ENCODE peak calls at places on chromosomes 6 and 20, in five cellular contexts. I is iris pigment epithelial cell, X is left cardiac atrium, O is endothelial cell, Y is esophagus muscularis mucosa. T is an unnamed sample.
A peak's percentile ranks its signal among the peaks of the same experiment; 100 is the strongest.

GRCh38 chr6:89050697-89051096 is 29.9 kb upstream of the PNRC1 start:
- DNase-seq in I (no peak), X (no peak), O (no peak), Y (no peak), T (no peak)

GRCh38 chr6:3714768-3715167 is 36.7 kb downstream of the PXDC1 start:
- DNase-seq in I (no peak), X (no peak), O (no peak), Y (no peak), T (no peak)

GRCh38 chr6:161802231-161802630 is 528.4 kb upstream of the AGPAT4 start:
- DNase-seq in I (no peak), X (no peak), O (no peak), Y (peak; percentile 66), T (no peak)

GRCh38 chr6:148559848-148560433 is 186.9 kb upstream of the UST start:
- DNase-seq in I (peak; percentile 60), X (peak; percentile 80), O (peak; percentile 87), Y (peak; percentile 93), T (peak; percentile 67)

GRCh38 chr6:30322527-30323501 is 3.9 kb upstream of the TRIM39 start:
- DNase-seq in I (peak; percentile 87), X (no peak), O (no peak), Y (no peak), T (peak; percentile 92)

GRCh38 chr6:143060806-143061596 is at the start of gene AIG1:
- DNase-seq in I (no peak), X (no peak), O (peak; percentile 6), Y (no peak), T (no peak)

GRCh38 chr6:100035873-100036653 is 42.0 kb upstream of the MCHR2 start:
- DNase-seq in I (no peak), X (no peak), O (no peak), Y (no peak), T (peak; percentile 11)

GRCh38 chr6:31270788-31271640 is 878 bp downstream of the HLA-C start:
- DNase-seq in I (peak; percentile 54), X (peak; percentile 86), O (no peak), Y (no peak), T (peak; percentile 73)

GRCh38 chr20:44392776-44393607 is 37.5 kb downstream of the HNF4A start:
- DNase-seq in I (no peak), X (no peak), O (no peak), Y (no peak), T (no peak)

GRCh38 chr6:68635706-68636513 is 828 bp downstream of the ADGRB3 start:
- DNase-seq in I (no peak), X (peak; percentile 33), O (peak; percentile 27), Y (no peak), T (no peak)

GRCh38 chr6:150177260-150178246 is 34.7 kb downstream of the PPP1R14C start:
- DNase-seq in I (no peak), X (peak; percentile 43), O (no peak), Y (no peak), T (no peak)

GRCh38 chr6:170212051-170212756 is 78.7 kb downstream of the DLL1 start:
- DNase-seq in I (no peak), X (no peak), O (peak; percentile 3), Y (peak; percentile 50), T (no peak)

GRCh38 chr6:164414695-164415094 is 894.7 kb downstream of the C6orf118 start:
- DNase-seq in I (no peak), X (no peak), O (no peak), Y (no peak), T (no peak)

GRCh38 chr6:117917176-117917575 is 10.1 kb downstream of the SLC35F1 start:
- DNase-seq in I (no peak), X (no peak), O (no peak), Y (peak; percentile 62), T (no peak)

GRCh38 chr6:1839315-1839714 is 229.6 kb downstream of the FOXC1 start:
- DNase-seq in I (no peak), X (no peak), O (no peak), Y (no peak), T (no peak)

GRCh38 chr6:132298344-132298949 is 102.8 kb downstream of the MOXD1 start:
- DNase-seq in I (peak; percentile 65), X (peak; percentile 32), O (peak; percentile 56), Y (no peak), T (peak; percentile 46)

GRCh38 chr20:3671986-3672863 is 9.0 kb upstream of the GFRA4 start:
- DNase-seq in I (no peak), X (no peak), O (no peak), Y (no peak), T (no peak)

GRCh38 chr20:42095221-42095620 is 477.0 kb upstream of the CHD6 start:
- DNase-seq in I (no peak), X (no peak), O (no peak), Y (no peak), T (no peak)

GRCh38 chr6:149636116-149636515 is 12.4 kb downstream of the KATNA1 start:
- DNase-seq in I (peak; percentile 69), X (no peak), O (no peak), Y (no peak), T (peak; percentile 78)

GRCh38 chr6:119510246-119510645 is 160.7 kb upstream of the MAN1A1 start:
- DNase-seq in I (no peak), X (no peak), O (no peak), Y (no peak), T (no peak)

GRCh38 chr6:37236921-37237320 is 20.7 kb upstream of the TBC1D22B start:
- DNase-seq in I (peak; percentile 57), X (no peak), O (no peak), Y (no peak), T (peak; percentile 29)

GRCh38 chr20:14434379-14435136 is 97.1 kb upstream of the FLRT3 start:
- DNase-seq in I (peak; percentile 7), X (no peak), O (no peak), Y (no peak), T (peak; percentile 9)

GRCh38 chr20:64133951-64134407 is 26.6 kb upstream of the NPBWR2 start:
- DNase-seq in I (no peak), X (no peak), O (no peak), Y (no peak), T (no peak)

GRCh38 chr6:138517635-138518034 is 18.3 kb upstream of the NHSL1 start:
- DNase-seq in I (peak; percentile 58), X (no peak), O (peak; percentile 36), Y (no peak), T (peak; percentile 52)